ENCODE peak calls at places on chromosomes 2 and 18, in seven cellular contexts. One of them, this sample, is unnamed.

GRCh38 chr2:201149064-201149820 is 33.3 kb downstream of the CFLAR start:
- DNase-seq in OCI-LY7: no peak
- DNase-seq in foreskin fibroblast: peak; percentile 91
- DNase-seq in brain microvascular endothelial cell: peak; percentile 90
- DNase-seq in cardiac muscle cell: peak; percentile 86
- DNase-seq in kidney epithelial cell: peak; percentile 97
- DNase-seq in aorta: no peak
- DNase-seq in this sample: no peak

GRCh38 chr2:55518846-55519167 is 711 bp upstream of the CFAP36 start:
- DNase-seq in aorta: no peak
- DNase-seq in OCI-LY7: peak; percentile 23
- DNase-seq in foreskin fibroblast: no peak
- DNase-seq in kidney epithelial cell: no peak
- DNase-seq in brain microvascular endothelial cell: no peak
- DNase-seq in cardiac muscle cell: peak; percentile 9
- DNase-seq in this sample: peak; percentile 60

GRCh38 chr2:133657591-133657990 is 89.3 kb upstream of the NCKAP5 start:
- DNase-seq in brain microvascular endothelial cell: peak; percentile 96
- DNase-seq in kidney epithelial cell: peak; percentile 4
- DNase-seq in foreskin fibroblast: no peak
- DNase-seq in cardiac muscle cell: no peak
- DNase-seq in OCI-LY7: no peak
- DNase-seq in aorta: no peak
- DNase-seq in this sample: no peak

GRCh38 chr2:28172114-28172898 is 220.4 kb upstream of the FOSL2 start:
- DNase-seq in aorta: no peak
- DNase-seq in foreskin fibroblast: no peak
- DNase-seq in OCI-LY7: no peak
- DNase-seq in brain microvascular endothelial cell: peak; percentile 63
- DNase-seq in kidney epithelial cell: no peak
- DNase-seq in cardiac muscle cell: peak; percentile 16
- DNase-seq in this sample: no peak

GRCh38 chr18:56702946-56703345 is 51.8 kb downstream of the WDR7 start:
- DNase-seq in OCI-LY7: peak; percentile 26
- DNase-seq in cardiac muscle cell: peak; percentile 56
- DNase-seq in aorta: no peak
- DNase-seq in brain microvascular endothelial cell: peak; percentile 49
- DNase-seq in kidney epithelial cell: no peak
- DNase-seq in foreskin fibroblast: peak; percentile 10
- DNase-seq in this sample: peak; percentile 44

GRCh38 chr2:86011449-86011941 is 94.2 kb downstream of the POLR1A start:
- DNase-seq in kidney epithelial cell: no peak
- DNase-seq in OCI-LY7: no peak
- DNase-seq in aorta: no peak
- DNase-seq in foreskin fibroblast: no peak
- DNase-seq in brain microvascular endothelial cell: no peak
- DNase-seq in cardiac muscle cell: no peak
- DNase-seq in this sample: no peak

GRCh38 chr2:236862961-236863728 is 222.5 kb upstream of the COPS8 start:
- DNase-seq in aorta: no peak
- DNase-seq in cardiac muscle cell: peak; percentile 53
- DNase-seq in OCI-LY7: no peak
- DNase-seq in brain microvascular endothelial cell: peak; percentile 78
- DNase-seq in kidney epithelial cell: peak; percentile 83
- DNase-seq in foreskin fibroblast: peak; percentile 95
- DNase-seq in this sample: no peak

GRCh38 chr2:189210250-189211075 is 30.9 kb upstream of the COL5A2 start:
- DNase-seq in kidney epithelial cell: peak; percentile 75
- DNase-seq in brain microvascular endothelial cell: peak; percentile 85
- DNase-seq in aorta: peak; percentile 80
- DNase-seq in foreskin fibroblast: peak; percentile 88
- DNase-seq in cardiac muscle cell: peak; percentile 95
- DNase-seq in OCI-LY7: no peak
- DNase-seq in this sample: no peak

GRCh38 chr2:220077488-220077887 is 450.1 kb downstream of the SLC4A3 start:
- DNase-seq in cardiac muscle cell: peak; percentile 90
- DNase-seq in kidney epithelial cell: no peak
- DNase-seq in aorta: no peak
- DNase-seq in foreskin fibroblast: peak; percentile 47
- DNase-seq in OCI-LY7: no peak
- DNase-seq in brain microvascular endothelial cell: peak; percentile 60
- DNase-seq in this sample: no peak

GRCh38 chr2:72080286-72081145 is 67.1 kb downstream of the CYP26B1 start:
- DNase-seq in foreskin fibroblast: no peak
- DNase-seq in cardiac muscle cell: no peak
- DNase-seq in OCI-LY7: no peak
- DNase-seq in brain microvascular endothelial cell: no peak
- DNase-seq in aorta: no peak
- DNase-seq in kidney epithelial cell: no peak
- DNase-seq in this sample: no peak

GRCh38 chr18:13308369-13308768 is 89.8 kb downstream of the LDLRAD4 start:
- DNase-seq in kidney epithelial cell: no peak
- DNase-seq in aorta: no peak
- DNase-seq in OCI-LY7: no peak
- DNase-seq in foreskin fibroblast: no peak
- DNase-seq in brain microvascular endothelial cell: no peak
- DNase-seq in cardiac muscle cell: no peak
- DNase-seq in this sample: no peak

GRCh38 chr2:238169021-238169707 is 10.4 kb downstream of the ERFE start:
- DNase-seq in brain microvascular endothelial cell: peak; percentile 94
- DNase-seq in OCI-LY7: no peak
- DNase-seq in cardiac muscle cell: peak; percentile 95
- DNase-seq in foreskin fibroblast: peak; percentile 87
- DNase-seq in kidney epithelial cell: peak; percentile 64
- DNase-seq in aorta: peak; percentile 79
- DNase-seq in this sample: peak; percentile 58

GRCh38 chr2:68951899-68952298 is 794 bp downstream of the GKN2 start:
- DNase-seq in brain microvascular endothelial cell: no peak
- DNase-seq in cardiac muscle cell: no peak
- DNase-seq in OCI-LY7: no peak
- DNase-seq in kidney epithelial cell: no peak
- DNase-seq in foreskin fibroblast: no peak
- DNase-seq in aorta: no peak
- DNase-seq in this sample: no peak

GRCh38 chr18:63043516-63043915 is 276.1 kb downstream of the BCL2 start:
- DNase-seq in OCI-LY7: no peak
- DNase-seq in cardiac muscle cell: peak; percentile 73
- DNase-seq in foreskin fibroblast: peak; percentile 15
- DNase-seq in kidney epithelial cell: no peak
- DNase-seq in brain microvascular endothelial cell: peak; percentile 33
- DNase-seq in aorta: no peak
- DNase-seq in this sample: no peak

GRCh38 chr2:197137826-197138480 is 172.6 kb downstream of the ANKRD44 start:
- DNase-seq in OCI-LY7: no peak
- DNase-seq in aorta: no peak
- DNase-seq in foreskin fibroblast: no peak
- DNase-seq in kidney epithelial cell: no peak
- DNase-seq in cardiac muscle cell: no peak
- DNase-seq in brain microvascular endothelial cell: no peak
- DNase-seq in this sample: peak; percentile 56

GRCh38 chr2:85785027-85785822 is 31.4 kb downstream of the ATOH8 start:
- DNase-seq in OCI-LY7: no peak
- DNase-seq in cardiac muscle cell: peak; percentile 97
- DNase-seq in kidney epithelial cell: no peak
- DNase-seq in brain microvascular endothelial cell: no peak
- DNase-seq in foreskin fibroblast: no peak
- DNase-seq in aorta: peak; percentile 86
- DNase-seq in this sample: peak; percentile 22

GRCh38 chr2:20369366-20369765 is 18.7 kb upstream of the PUM2 start:
- DNase-seq in kidney epithelial cell: no peak
- DNase-seq in OCI-LY7: no peak
- DNase-seq in cardiac muscle cell: peak; percentile 25
- DNase-seq in aorta: no peak
- DNase-seq in brain microvascular endothelial cell: no peak
- DNase-seq in foreskin fibroblast: no peak
- DNase-seq in this sample: no peak

GRCh38 chr18:80171190-80171872 is 62.3 kb downstream of the ADNP2 start:
- DNase-seq in cardiac muscle cell: peak; percentile 60
- DNase-seq in aorta: peak; percentile 90
- DNase-seq in kidney epithelial cell: no peak
- DNase-seq in OCI-LY7: no peak
- DNase-seq in brain microvascular endothelial cell: no peak
- DNase-seq in foreskin fibroblast: peak; percentile 43
- DNase-seq in this sample: peak; percentile 53

GRCh38 chr18:8952796-8953760 is 149.4 kb upstream of the NDUFV2 start:
- DNase-seq in brain microvascular endothelial cell: peak; percentile 71
- DNase-seq in OCI-LY7: no peak
- DNase-seq in aorta: no peak
- DNase-seq in foreskin fibroblast: peak; percentile 96
- DNase-seq in cardiac muscle cell: peak; percentile 86
- DNase-seq in kidney epithelial cell: no peak
- DNase-seq in this sample: no peak

GRCh38 chr18:58416014-58416703 is 212.7 kb downstream of the ALPK2 start:
- DNase-seq in kidney epithelial cell: no peak
- DNase-seq in foreskin fibroblast: no peak
- DNase-seq in aorta: no peak
- DNase-seq in cardiac muscle cell: no peak
- DNase-seq in OCI-LY7: no peak
- DNase-seq in brain microvascular endothelial cell: no peak
- DNase-seq in this sample: no peak

GRCh38 chr2:104871566-104872033 is 17.7 kb downstream of the POU3F3 start:
- DNase-seq in cardiac muscle cell: no peak
- DNase-seq in kidney epithelial cell: no peak
- DNase-seq in foreskin fibroblast: no peak
- DNase-seq in aorta: no peak
- DNase-seq in OCI-LY7: no peak
- DNase-seq in brain microvascular endothelial cell: no peak
- DNase-seq in this sample: no peak

GRCh38 chr2:46803551-46803885 is 112.1 kb downstream of the MCFD2 start:
- DNase-seq in aorta: no peak
- DNase-seq in brain microvascular endothelial cell: no peak
- DNase-seq in cardiac muscle cell: no peak
- DNase-seq in OCI-LY7: no peak
- DNase-seq in kidney epithelial cell: no peak
- DNase-seq in foreskin fibroblast: no peak
- DNase-seq in this sample: no peak
- H3K4me3 ChIP-seq in aorta: no peak overlapping the region
- H3K4me3 ChIP-seq in brain microvascular endothelial cell: no peak overlapping the region
- H3K4me3 ChIP-seq in cardiac muscle cell: no peak overlapping the region
- H3K4me3 ChIP-seq in OCI-LY7: no peak overlapping the region
- H3K4me3 ChIP-seq in kidney epithelial cell: no peak overlapping the region
- H3K4me3 ChIP-seq in foreskin fibroblast: no peak overlapping the region
- H3K4me3 ChIP-seq in this sample: no peak overlapping the region

GRCh38 chr2:223099561-223099960 is 47.6 kb downstream of the KCNE4 start:
- DNase-seq in brain microvascular endothelial cell: no peak
- DNase-seq in cardiac muscle cell: no peak
- DNase-seq in aorta: no peak
- DNase-seq in foreskin fibroblast: no peak
- DNase-seq in OCI-LY7: no peak
- DNase-seq in kidney epithelial cell: no peak
- DNase-seq in this sample: no peak
- H3K4me3 ChIP-seq in brain microvascular endothelial cell: no peak overlapping the region
- H3K4me3 ChIP-seq in cardiac muscle cell: no peak overlapping the region
- H3K4me3 ChIP-seq in aorta: no peak overlapping the region
- H3K4me3 ChIP-seq in foreskin fibroblast: no peak overlapping the region
- H3K4me3 ChIP-seq in OCI-LY7: no peak overlapping the region
- H3K4me3 ChIP-seq in kidney epithelial cell: no peak overlapping the region
- H3K4me3 ChIP-seq in this sample: no peak overlapping the region

DNA sequence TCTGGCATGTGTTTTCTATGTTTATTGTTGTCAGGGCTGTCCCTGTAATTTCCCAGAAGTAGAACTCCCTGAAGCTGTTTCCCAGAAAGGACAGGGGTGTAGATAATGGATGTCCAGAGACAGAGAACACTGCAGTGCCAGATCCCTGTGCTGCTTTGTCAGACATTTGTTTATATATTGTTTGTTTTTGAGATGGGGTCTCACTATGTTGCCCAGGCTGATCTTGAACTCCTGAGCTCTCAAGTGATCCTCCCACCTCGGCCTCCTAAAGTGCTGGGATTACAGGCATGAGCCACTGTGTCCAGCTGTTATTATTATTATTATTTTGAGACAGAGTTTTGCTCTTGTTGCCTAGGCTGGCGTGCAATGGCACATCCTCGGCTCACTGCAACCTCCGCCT is 32.7 kb downstream of the GALM start:
- DNase-seq in cardiac muscle cell: no peak
- DNase-seq in kidney epithelial cell: no peak
- DNase-seq in foreskin fibroblast: no peak
- DNase-seq in OCI-LY7: no peak
- DNase-seq in aorta: no peak
- DNase-seq in brain microvascular endothelial cell: no peak
- DNase-seq in this sample: no peak
- H3K4me3 ChIP-seq in cardiac muscle cell: no peak overlapping the region
- H3K4me3 ChIP-seq in kidney epithelial cell: no peak overlapping the region
- H3K4me3 ChIP-seq in foreskin fibroblast: no peak overlapping the region
- H3K4me3 ChIP-seq in OCI-LY7: no peak overlapping the region
- H3K4me3 ChIP-seq in aorta: no peak overlapping the region
- H3K4me3 ChIP-seq in brain microvascular endothelial cell: no peak overlapping the region
- H3K4me3 ChIP-seq in this sample: no peak overlapping the region

DNA sequence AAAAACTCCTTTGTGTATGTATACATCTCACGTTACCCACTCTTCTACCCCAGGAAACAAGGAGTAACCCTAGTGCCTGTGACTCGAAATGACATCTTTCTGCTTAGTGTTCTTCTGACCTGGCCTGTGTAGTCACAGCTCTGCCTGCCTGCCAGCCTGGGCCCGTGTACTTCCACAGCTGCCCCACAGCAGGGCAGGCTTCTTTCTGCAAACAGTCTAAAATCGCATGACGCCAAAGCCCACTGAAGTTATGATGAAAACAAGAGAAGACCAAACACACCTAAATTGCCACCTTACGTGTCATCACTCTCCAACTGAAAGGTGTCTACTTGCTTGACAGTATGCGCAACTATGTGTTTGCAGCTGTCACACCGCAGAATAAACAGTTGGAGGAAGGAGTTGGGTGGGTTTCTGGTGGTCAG is 1.5 kb downstream of the GAREM1 start:
- DNase-seq in kidney epithelial cell: peak; percentile 14
- DNase-seq in aorta: peak; percentile 78
- DNase-seq in brain microvascular endothelial cell: peak; percentile 18
- DNase-seq in foreskin fibroblast: peak; percentile 28
- DNase-seq in OCI-LY7: peak; percentile 55
- DNase-seq in cardiac muscle cell: peak; percentile 43
- DNase-seq in this sample: no peak
- H3K4me3 ChIP-seq in kidney epithelial cell: peak overlapping the region; percentile 88
- H3K4me3 ChIP-seq in aorta: peak overlapping the region; percentile 100
- H3K4me3 ChIP-seq in brain microvascular endothelial cell: peak overlapping the region; percentile 70
- H3K4me3 ChIP-seq in foreskin fibroblast: peak overlapping the region; percentile 56
- H3K4me3 ChIP-seq in OCI-LY7: peak overlapping the region; percentile 72
- H3K4me3 ChIP-seq in cardiac muscle cell: peak overlapping the region; percentile 100
- H3K4me3 ChIP-seq in this sample: no peak overlapping the region